ENCODE peak calls at places on chromosomes 1 and 21, in six cellular contexts. D is astrocyte; P is neuronal stem cell; W is esophagus squamous epithelium; H is CD8-positive, alpha-beta memory T cell; A is lower lobe of right lung. L is an unnamed sample.

GRCh38 chr1:196680107-196680506 is 28.3 kb downstream of the CFH start:
- DNase-seq in D (peak), P (no peak), W (no peak), H (no peak), A (no peak), L (no peak)

GRCh38 chr1:117590273-117590925 is 15.4 kb upstream of the TENT5C start:
- DNase-seq in D (no peak), P (no peak), W (no peak), H (no peak), A (no peak), L (no peak)

GRCh38 chr1:87449348-87449963 is 120.8 kb downstream of the LMO4 start:
- DNase-seq in D (no peak), P (no peak), W (peak), H (no peak), A (no peak), L (no peak)

GRCh38 chr1:2945821-2946231 is 75.4 kb upstream of the ACTRT2 start:
- DNase-seq in D (no peak), P (no peak), W (no peak), H (no peak), A (peak), L (no peak)

GRCh38 chr1:184383772-184384323 is 3.0 kb upstream of the C1orf21 start:
- DNase-seq in D (no peak), P (no peak), W (no peak), H (no peak), A (no peak), L (no peak)

GRCh38 chr1:21931171-21932093 is 5.7 kb downstream of the HSPG2 start:
- DNase-seq in D (peak), P (no peak), W (no peak), H (no peak), A (peak), L (no peak)

GRCh38 chr21:26850116-26850643 is 5.0 kb upstream of the ADAMTS1 start:
- DNase-seq in D (peak), P (peak), W (no peak), H (no peak), A (no peak), L (no peak)

GRCh38 chr1:218869276-218869675 is 304.4 kb upstream of the LYPLAL1 start:
- DNase-seq in D (peak), P (no peak), W (no peak), H (no peak), A (no peak), L (no peak)

GRCh38 chr1:241998412-241998921 is 431 bp downstream of the MAP1LC3C start:
- DNase-seq in D (peak), P (peak), W (no peak), H (peak), A (peak), L (peak)

GRCh38 chr1:93673159-93673657 is 8.4 kb downstream of the BCAR3 start:
- DNase-seq in D (no peak), P (no peak), W (no peak), H (no peak), A (no peak), L (no peak)

GRCh38 chr1:230104395-230105244 is 37.6 kb downstream of the GALNT2 start:
- DNase-seq in D (peak), P (no peak), W (peak), H (peak), A (peak), L (no peak)

GRCh38 chr1:169838942-169839341 is 44.2 kb upstream of the METTL18 start:
- DNase-seq in D (no peak), P (no peak), W (no peak), H (no peak), A (no peak), L (no peak)

GRCh38 chr1:40316595-40317393 is at the start of gene COL9A2:
- DNase-seq in D (no peak), P (no peak), W (no peak), H (peak), A (peak), L (peak)

GRCh38 chr21:44334637-44335030 is 4.6 kb downstream of the CFAP410 start:
- DNase-seq in D (no peak), P (no peak), W (no peak), H (no peak), A (no peak), L (no peak)

GRCh38 chr1:219277304-219277840 is 103.7 kb downstream of the LYPLAL1 start:
- DNase-seq in D (peak), P (no peak), W (no peak), H (no peak), A (no peak), L (no peak)

GRCh38 chr1:176767714-176768136 is 304.8 kb downstream of the PAPPA2 start:
- DNase-seq in D (no peak), P (no peak), W (no peak), H (no peak), A (no peak), L (no peak)

GRCh38 chr1:180945151-180945550 is 32.5 kb downstream of the KIAA1614 start:
- DNase-seq in D (no peak), P (no peak), W (no peak), H (no peak), A (no peak), L (no peak)

GRCh38 chr1:244087611-244088010 is 36.5 kb downstream of the ZBTB18 start:
- DNase-seq in D (no peak), P (no peak), W (no peak), H (no peak), A (no peak), L (no peak)

DNA sequence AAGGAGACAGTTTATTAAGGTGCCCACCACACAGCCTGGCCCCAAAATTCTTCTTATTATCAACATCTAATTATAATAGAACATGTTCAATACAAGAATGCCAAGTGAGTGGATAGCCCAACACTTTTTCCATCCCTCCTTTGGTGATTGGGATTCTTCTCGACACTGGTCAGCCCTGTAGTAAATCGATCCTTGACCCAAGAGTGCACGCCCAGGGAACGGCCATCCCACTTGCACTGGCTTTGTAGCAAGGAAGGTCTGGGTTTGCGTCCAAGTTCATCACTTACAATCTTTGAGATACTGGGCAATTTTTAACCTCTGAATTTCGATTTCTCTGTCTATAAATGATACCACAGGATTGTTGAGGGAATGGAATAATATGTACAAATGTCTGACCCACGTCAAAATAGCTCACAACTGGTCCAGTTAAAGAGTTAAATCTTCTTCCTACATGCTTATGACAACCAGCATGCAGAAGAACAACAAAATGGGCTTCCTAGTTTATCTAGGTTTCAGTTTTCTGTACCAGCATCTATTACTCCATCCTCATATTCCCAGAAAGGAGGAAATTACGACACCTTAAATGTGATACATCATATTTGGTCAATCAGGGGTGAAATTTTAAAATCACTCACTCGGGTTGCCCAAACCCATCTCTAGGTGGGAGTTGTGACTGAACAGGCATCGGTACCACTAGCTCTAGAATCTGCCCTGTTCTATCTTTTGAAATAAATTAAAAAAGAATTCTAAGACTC is 161.8 kb downstream of the CLIC6 start:
- DNase-seq in D (no peak), P (no peak), W (no peak), H (no peak), A (no peak), L (no peak)
- H3K27ac ChIP-seq in D (no peak), P (no peak), W (peak), H (no peak), A (no peak), L (no peak)

DNA sequence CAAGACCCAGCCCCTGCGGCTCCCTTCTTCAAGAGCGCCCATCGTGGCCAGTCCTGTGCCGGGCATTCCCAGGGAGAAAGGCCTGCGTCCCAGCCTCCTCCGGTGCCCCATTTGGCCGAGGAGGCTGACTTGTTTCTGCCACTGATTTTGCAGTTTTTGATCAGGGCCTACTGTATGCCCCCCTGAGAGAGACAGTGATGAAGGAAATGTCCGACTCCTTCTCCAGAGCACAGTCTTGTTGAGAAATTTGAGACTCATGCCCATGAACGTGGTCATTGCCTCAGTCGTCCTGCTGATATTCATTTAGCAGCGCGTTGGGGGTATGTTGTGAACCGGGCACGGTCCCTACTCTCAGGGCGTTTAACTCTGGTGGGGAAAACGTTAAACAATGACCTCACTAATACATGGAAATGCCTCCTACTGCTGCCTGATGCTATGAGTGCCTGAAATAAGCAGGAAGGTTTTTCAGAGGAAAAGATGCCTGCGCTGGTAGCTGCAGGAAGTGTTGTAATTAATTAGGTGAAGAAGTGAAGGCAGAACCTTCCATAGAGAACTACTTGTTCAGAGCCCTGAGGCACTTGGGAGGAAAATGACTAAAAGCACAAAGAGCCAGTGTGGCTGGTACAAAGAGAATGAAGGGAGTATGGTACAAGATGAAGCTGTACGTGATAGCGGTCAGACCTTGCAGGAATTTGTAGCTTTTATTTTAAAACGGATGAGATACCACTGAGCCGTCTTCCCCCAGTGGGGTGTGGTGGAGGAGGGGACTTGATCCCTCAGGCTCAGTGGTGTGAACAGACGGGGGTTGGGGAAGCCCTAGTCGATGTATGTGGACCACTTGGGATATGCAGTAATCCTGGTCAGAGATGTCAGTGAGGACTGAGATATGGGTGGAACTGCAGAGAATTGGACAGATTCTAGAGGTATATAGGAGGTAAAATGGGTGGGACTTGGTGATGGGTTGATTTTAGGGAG is 728 bp downstream of the ZCCHC17 start:
- DNase-seq in D (peak), P (peak), W (no peak), H (no peak), A (no peak), L (peak)
- H3K27ac ChIP-seq in D (peak), P (peak), W (peak), H (peak), A (peak), L (peak)

DNA sequence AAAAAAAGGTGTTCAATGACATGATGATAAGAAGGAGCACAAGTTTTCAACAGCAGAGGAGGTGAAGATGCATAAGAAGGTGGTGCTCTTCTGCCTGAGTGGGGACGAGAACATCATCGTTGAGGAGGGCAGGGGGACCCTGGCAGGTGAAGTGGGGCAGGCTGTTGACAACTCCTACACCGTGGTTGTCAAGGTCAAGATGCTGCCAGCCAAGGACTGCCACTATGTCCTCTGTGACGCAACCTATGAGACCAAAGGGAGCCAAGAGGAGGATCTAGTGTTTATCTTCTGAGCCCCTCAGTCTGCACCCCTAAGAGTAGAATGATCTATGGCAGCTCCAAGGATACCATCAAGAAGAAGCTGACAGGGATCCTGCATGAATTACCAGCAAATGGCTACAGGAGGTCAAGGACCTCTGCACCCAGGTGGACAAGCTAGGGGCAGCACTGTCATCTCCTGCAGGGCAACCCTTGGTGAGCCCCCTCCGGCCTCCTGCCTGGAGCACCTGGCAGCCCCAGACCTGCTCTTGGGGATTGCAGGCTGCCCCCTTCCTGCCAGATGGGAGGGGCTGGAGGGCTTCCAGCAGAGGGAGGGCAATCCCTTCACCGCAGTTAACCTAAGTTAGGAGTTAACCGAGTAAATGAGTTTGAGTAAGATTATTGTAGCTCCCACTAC is 80.5 kb downstream of the ZNF281 start:
- DNase-seq in D (no peak), P (no peak), W (no peak), H (no peak), A (no peak), L (no peak)
- H3K27ac ChIP-seq in D (no peak), P (no peak), W (no peak), H (no peak), A (no peak), L (no peak)

GRCh38 chr1:156160744-156161181 is 7.4 kb downstream of the SEMA4A start:
- DNase-seq in D (peak), P (peak), W (no peak), H (peak), A (peak), L (no peak)

GRCh38 chr1:156155760-156156495 is 2.5 kb downstream of the SEMA4A start:
- DNase-seq in D (no peak), P (no peak), W (no peak), H (no peak), A (no peak), L (no peak)

GRCh38 chr1:156160000-156160743 is 6.8 kb downstream of the SEMA4A start:
- DNase-seq in D (no peak), P (no peak), W (no peak), H (no peak), A (no peak), L (no peak)

GRCh38 chr1:156157506-156157905 is 4.1 kb downstream of the SEMA4A start:
- DNase-seq in D (no peak), P (no peak), W (no peak), H (no peak), A (no peak), L (no peak)

GRCh38 chr1:156157974-156158373 is 4.6 kb downstream of the SEMA4A start:
- DNase-seq in D (no peak), P (no peak), W (no peak), H (no peak), A (no peak), L (no peak)
- H3K27ac ChIP-seq in D (no peak), P (no peak), W (no peak), H (no peak), A (no peak), L (no peak)

GRCh38 chr1:214280386-214281029 is 451 bp upstream of the SMYD2 start:
- DNase-seq in D (peak), P (peak), W (no peak), H (no peak), A (peak), L (no peak)

GRCh38 chr1:214285622-214286440 is 4.9 kb downstream of the SMYD2 start:
- DNase-seq in D (no peak), P (no peak), W (no peak), H (no peak), A (no peak), L (no peak)

GRCh38 chr1:214282696-214283225 is 1.8 kb downstream of the SMYD2 start:
- DNase-seq in D (no peak), P (no peak), W (no peak), H (no peak), A (no peak), L (no peak)

GRCh38 chr1:214281030-214281901 is at the start of gene SMYD2:
- DNase-seq in D (peak), P (peak), W (no peak), H (peak), A (peak), L (peak)

GRCh38 chr1:214281902-214282695 is 1.1 kb downstream of the SMYD2 start:
- DNase-seq in D (peak), P (no peak), W (no peak), H (no peak), A (peak), L (no peak)
- H3K27ac ChIP-seq in D (peak), P (no peak), W (peak), H (peak), A (peak), L (peak)

DNA sequence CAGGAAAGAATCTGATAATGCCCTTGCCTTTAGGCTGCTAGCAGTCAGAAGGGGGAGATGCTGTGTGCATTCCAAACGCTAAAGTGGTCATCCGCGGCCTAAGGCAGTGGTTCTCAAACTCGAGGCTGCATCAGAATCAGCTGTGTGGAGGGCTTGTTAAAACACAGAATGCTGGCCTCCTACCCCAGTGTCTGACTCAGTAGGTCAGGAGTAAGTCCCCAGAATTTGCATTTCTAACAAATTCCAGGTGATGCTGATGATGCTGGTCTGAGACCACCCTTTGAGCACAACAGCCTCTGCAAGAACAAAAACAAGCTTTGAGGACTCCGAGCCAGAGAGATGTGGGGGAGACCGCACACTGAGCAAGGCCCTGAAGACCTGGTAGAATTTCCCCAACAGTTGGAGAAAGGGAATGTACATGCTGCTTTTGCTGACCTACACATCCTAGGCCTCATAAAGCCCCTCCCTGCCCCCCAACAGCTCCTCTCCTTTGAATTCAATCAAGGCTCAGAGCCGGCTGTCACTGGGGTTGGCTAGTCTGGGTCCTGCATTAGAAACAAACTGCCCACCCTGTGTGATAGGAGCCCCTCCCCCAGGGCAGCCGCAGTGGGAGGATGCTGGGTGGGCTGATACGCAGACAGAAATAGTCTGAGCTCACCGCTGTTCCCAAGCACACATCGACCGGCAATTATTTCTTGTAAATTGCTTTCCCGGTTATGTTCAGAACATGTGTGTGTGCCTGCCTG is 27.1 kb downstream of the SHISAL2A start:
- DNase-seq in D (no peak), P (no peak), W (no peak), H (no peak), A (no peak), L (no peak)
- H3K27ac ChIP-seq in D (no peak), P (no peak), W (no peak), H (no peak), A (no peak), L (no peak)

GRCh38 chr21:41109174-41109573 is 58.8 kb upstream of the BACE2 start:
- DNase-seq in D (no peak), P (no peak), W (no peak), H (no peak), A (no peak), L (no peak)

GRCh38 chr21:41107602-41108001 is 60.4 kb upstream of the BACE2 start:
- DNase-seq in D (no peak), P (no peak), W (no peak), H (no peak), A (no peak), L (no peak)

GRCh38 chr21:41110664-41111063 is 57.3 kb upstream of the BACE2 start:
- DNase-seq in D (no peak), P (no peak), W (no peak), H (no peak), A (no peak), L (no peak)

GRCh38 chr21:41111681-41112080 is 56.3 kb upstream of the BACE2 start:
- DNase-seq in D (no peak), P (no peak), W (no peak), H (no peak), A (no peak), L (no peak)

GRCh38 chr21:41112740-41113692 is 54.9 kb upstream of the BACE2 start:
- DNase-seq in D (peak), P (peak), W (no peak), H (no peak), A (no peak), L (no peak)
- H3K27ac ChIP-seq in D (peak), P (no peak), W (no peak), H (no peak), A (no peak), L (peak)

GRCh38 chr1:234604393-234604725 is 5.6 kb downstream of the IRF2BP2 start:
- DNase-seq in D (no peak), P (no peak), W (no peak), H (no peak), A (no peak), L (no peak)

GRCh38 chr1:234605983-234606730 is 3.8 kb downstream of the IRF2BP2 start:
- DNase-seq in D (no peak), P (no peak), W (no peak), H (peak), A (peak), L (no peak)

GRCh38 chr1:234604726-234605492 is 5.1 kb downstream of the IRF2BP2 start:
- DNase-seq in D (no peak), P (no peak), W (no peak), H (no peak), A (no peak), L (no peak)

GRCh38 chr1:234606731-234607090 is 3.3 kb downstream of the IRF2BP2 start:
- DNase-seq in D (no peak), P (no peak), W (no peak), H (no peak), A (no peak), L (no peak)

DNA sequence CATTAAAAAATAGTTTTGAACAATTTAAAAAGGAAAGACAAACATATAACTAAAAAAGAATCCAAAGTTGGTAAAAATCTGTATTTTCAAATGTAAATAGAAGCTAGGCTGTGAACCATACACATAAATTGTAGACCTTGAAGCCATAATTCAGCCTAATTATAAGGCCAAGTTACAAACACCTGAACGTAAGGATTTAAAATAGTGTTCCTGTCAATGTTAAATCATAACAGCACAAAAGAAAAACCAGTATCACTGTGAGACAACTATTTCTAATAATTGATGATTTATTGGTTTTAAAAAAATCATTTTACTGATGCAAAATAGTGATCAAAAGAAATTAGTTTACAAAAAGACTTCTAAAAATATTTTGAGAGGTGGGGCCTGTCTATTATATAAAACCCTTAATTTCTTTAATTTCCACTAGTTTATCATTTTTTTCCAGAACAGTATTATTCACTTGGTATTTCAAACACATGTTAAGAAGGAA is 4.4 kb downstream of the IRF2BP2 start:
- DNase-seq in D (no peak), P (no peak), W (no peak), H (no peak), A (no peak), L (no peak)
- H3K27ac ChIP-seq in D (peak), P (no peak), W (peak), H (peak), A (peak), L (peak)

GRCh38 chr1:58754056-58754613 is 29.7 kb downstream of the JUN start:
- DNase-seq in D (no peak), P (no peak), W (no peak), H (no peak), A (no peak), L (no peak)
- H3K27ac ChIP-seq in D (peak), P (no peak), W (peak), H (no peak), A (peak), L (no peak)